ENCODE peak calls at places on chromosomes 2 and 18, in seven cellular contexts. B, D, Q, L, E, Z and J are unnamed samples. For H3K4me1, the result is how much of the 10 kb centered on the place peaks cover.

GRCh38 chr18:68667121-68667520 is 47.8 kb downstream of the TMX3 start:
- DNase-seq in B (no peak), D (no peak), Q (no peak), L (no peak), E (no peak), Z (peak), J (no peak)

GRCh38 chr18:34595673-34596072 is 114.4 kb upstream of the DTNA start:
- DNase-seq in B (no peak), D (no peak), Q (no peak), L (no peak), E (no peak), Z (peak), J (peak)

GRCh38 chr18:79523221-79523737 is 127.5 kb downstream of the NFATC1 start:
- DNase-seq in B (no peak), D (peak), Q (no peak), L (peak), E (no peak), Z (no peak), J (no peak)

GRCh38 chr2:56473524-56473923 is 289.7 kb downstream of the CCDC85A start:
- DNase-seq in B (no peak), D (no peak), Q (no peak), L (no peak), E (no peak), Z (no peak), J (no peak)

GRCh38 chr2:96642564-96643350 is at the start of gene FER1L5:
- DNase-seq in B (no peak), D (no peak), Q (no peak), L (no peak), E (no peak), Z (peak), J (peak)

GRCh38 chr2:240705204-240705781 is 13.6 kb downstream of the AQP12A start:
- DNase-seq in B (no peak), D (no peak), Q (no peak), L (no peak), E (no peak), Z (no peak), J (no peak)

GRCh38 chr2:118841828-118842461 is 5.5 kb downstream of the EN1 start:
- DNase-seq in B (no peak), D (no peak), Q (no peak), L (no peak), E (no peak), Z (no peak), J (no peak)

GRCh38 chr2:218375212-218375611 is 6.9 kb upstream of the SLC11A1 start:
- DNase-seq in B (no peak), D (no peak), Q (no peak), L (no peak), E (no peak), Z (peak), J (no peak)

GRCh38 chr2:159960413-159960812 is 102.0 kb downstream of the PLA2R1 start:
- DNase-seq in B (no peak), D (no peak), Q (no peak), L (no peak), E (no peak), Z (peak), J (no peak)

GRCh38 chr2:152406119-152406835 is 71.3 kb downstream of the FMNL2 start:
- DNase-seq in B (no peak), D (no peak), Q (no peak), L (no peak), E (no peak), Z (no peak), J (no peak)

GRCh38 chr2:230723363-230723762 is 10.7 kb downstream of the CAB39 start:
- DNase-seq in B (no peak), D (no peak), Q (no peak), L (no peak), E (no peak), Z (no peak), J (no peak)

GRCh38 chr2:121085801-121086200 is 199.2 kb downstream of the TFCP2L1 start:
- DNase-seq in B (no peak), D (no peak), Q (no peak), L (no peak), E (no peak), Z (no peak), J (no peak)

GRCh38 chr2:236434593-236434992 is 135.0 kb upstream of the ACKR3 start:
- DNase-seq in B (no peak), D (no peak), Q (no peak), L (no peak), E (no peak), Z (no peak), J (no peak)

DNA sequence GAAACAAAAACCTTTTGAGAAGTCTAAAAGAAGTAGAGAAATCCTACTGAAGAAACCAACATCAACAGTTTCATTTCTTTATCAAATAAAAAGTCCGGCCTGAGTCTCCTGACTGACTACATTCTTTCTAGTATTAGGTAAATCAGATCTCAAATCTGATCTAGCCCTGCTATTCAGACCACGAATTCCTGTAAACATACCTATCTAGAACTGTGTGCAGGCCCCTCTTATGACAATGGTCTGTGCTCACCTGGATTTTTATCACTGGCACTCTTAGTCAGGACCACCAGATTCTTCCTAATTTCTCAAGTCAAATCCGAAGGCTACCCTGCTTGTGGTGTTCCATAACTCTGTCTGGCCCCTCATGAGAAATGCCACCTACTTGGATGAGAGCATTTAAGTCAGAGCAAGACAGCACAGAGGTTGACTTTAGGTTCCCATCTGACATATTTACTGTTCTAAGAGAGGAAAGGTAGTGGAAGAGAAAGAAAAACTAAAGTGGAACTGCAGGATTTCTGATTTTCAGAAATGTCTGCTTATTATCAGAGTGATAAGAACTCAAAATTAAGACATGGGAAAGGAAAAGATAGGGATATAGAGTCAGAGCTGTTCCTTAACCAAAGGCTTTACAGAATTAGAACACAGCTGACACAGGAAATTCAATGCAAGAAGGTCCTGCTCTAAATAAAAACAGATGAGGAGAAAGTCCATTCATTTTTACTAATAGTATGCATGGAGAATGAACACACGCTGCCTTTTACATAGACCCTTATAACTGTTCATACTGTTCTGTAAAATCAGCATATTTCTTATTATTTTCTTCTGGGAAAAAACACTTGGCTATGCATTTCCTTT is 56.5 kb downstream of the SLC8A1 start:
- DNase-seq in B (no peak), D (no peak), Q (no peak), L (no peak), E (no peak), Z (no peak), J (no peak)
- H3K4me1 ChIP-seq in B (under half), D (under half), Q (under half), L (under half), E (under half), Z (under half), J (under half)

GRCh38 chr18:58231930-58232329 is 187.9 kb downstream of the NEDD4L start:
- DNase-seq in B (no peak), D (no peak), Q (no peak), L (no peak), E (no peak), Z (no peak), J (peak)
- H3K4me3 ChIP-seq in B (no peak), D (no peak), Q (no peak), L (no peak), E (no peak), Z (no peak), J (no peak)

DNA sequence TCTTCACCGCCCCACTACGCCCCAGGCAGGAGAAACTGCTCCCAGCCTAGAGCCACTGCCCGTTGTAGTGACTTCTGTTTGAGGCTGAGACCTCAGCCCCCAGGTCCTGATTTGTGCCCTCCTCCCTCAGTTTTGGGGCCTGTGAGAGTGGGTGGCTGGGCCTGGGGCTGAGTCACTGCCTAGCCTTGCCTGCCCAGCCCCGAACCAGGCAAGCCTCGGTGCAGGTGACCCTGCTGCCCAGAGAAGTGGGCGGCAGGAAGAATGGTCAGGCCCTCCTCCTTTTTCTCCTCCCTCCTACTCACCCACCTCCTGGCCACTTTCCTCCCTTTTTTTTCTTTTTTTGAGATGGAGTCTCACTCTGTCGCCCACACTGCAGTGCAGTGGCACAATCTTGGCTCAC is 66.6 kb downstream of the ZFP36L2 start:
- DNase-seq in B (no peak), D (no peak), Q (no peak), L (no peak), E (no peak), Z (no peak), J (no peak)
- H3K4me1 ChIP-seq in B (half or more), D (half or more), Q (under half), L (under half), E (under half), Z (under half), J (under half)

GRCh38 chr2:3728104-3729054 is 25.0 kb downstream of the DCDC2C start:
- DNase-seq in B (no peak), D (no peak), Q (no peak), L (no peak), E (peak), Z (peak), J (peak)
- H3K4me3 ChIP-seq in B (no peak), D (no peak), Q (no peak), L (no peak), E (no peak), Z (no peak), J (no peak)